ENCODE peak calls at places on chromosome 15, in five cellular contexts. M is H9, U is K562, B is neuronal stem cell, K is mesenchymal stem cell. X is an unnamed sample.

GRCh38 chr15:51227967-51228783 is 110.2 kb downstream of the CYP19A1 start:
- DNase-seq in M (no peak), U (peak), B (no peak), K (peak), X (peak)

GRCh38 chr15:25401511-25401910 is 37.3 kb downstream of the UBE3A start:
- DNase-seq in M (no peak), U (no peak), B (no peak), K (no peak), X (no peak)

GRCh38 chr15:98923159-98923558 is 84.4 kb downstream of the PGPEP1L start:
- DNase-seq in M (no peak), U (no peak), B (no peak), K (no peak), X (no peak)

GRCh38 chr15:56207092-56207491 is 36.6 kb downstream of the RFX7 start:
- DNase-seq in M (no peak), U (no peak), B (no peak), K (no peak), X (no peak)

GRCh38 chr15:44207643-44208042 is 12.6 kb upstream of the FRMD5 start:
- DNase-seq in M (no peak), U (no peak), B (no peak), K (no peak), X (peak)

GRCh38 chr15:97858278-97858677 is 102.2 kb upstream of the ARRDC4 start:
- DNase-seq in M (no peak), U (no peak), B (no peak), K (no peak), X (no peak)

GRCh38 chr15:38829086-38829485 is 264.5 kb upstream of the RASGRP1 start:
- DNase-seq in M (no peak), U (no peak), B (no peak), K (no peak), X (no peak)

GRCh38 chr15:52790941-52791751 is 1.0 kb upstream of the ONECUT1 start:
- DNase-seq in M (peak), U (no peak), B (peak), K (peak), X (no peak)

GRCh38 chr15:39156166-39156565 is 424.7 kb upstream of the THBS1 start:
- DNase-seq in M (no peak), U (no peak), B (no peak), K (peak), X (no peak)

GRCh38 chr15:31387483-31388118 is 61.0 kb downstream of the KLF13 start:
- DNase-seq in M (no peak), U (no peak), B (no peak), K (no peak), X (no peak)

GRCh38 chr15:99100245-99101173 is 4.4 kb upstream of the SYNM start:
- DNase-seq in M (peak), U (peak), B (peak), K (peak), X (no peak)

GRCh38 chr15:60720084-60720483 is 241.1 kb upstream of the ICE2 start:
- DNase-seq in M (no peak), U (peak), B (no peak), K (no peak), X (no peak)

GRCh38 chr15:33218071-33218491 is 23.6 kb upstream of the FMN1 start:
- DNase-seq in M (no peak), U (no peak), B (no peak), K (no peak), X (no peak)

GRCh38 chr15:53982876-53983275 is 4.6 kb downstream of the UNC13C start:
- DNase-seq in M (no peak), U (no peak), B (no peak), K (no peak), X (no peak)

GRCh38 chr15:40550381-40551037 is 14.3 kb downstream of the CCDC32 start:
- DNase-seq in M (no peak), U (no peak), B (no peak), K (no peak), X (no peak)
- H2AFZ ChIP-seq in M (no peak), U (no peak), B (no peak), K (no peak), X (no peak)

DNA sequence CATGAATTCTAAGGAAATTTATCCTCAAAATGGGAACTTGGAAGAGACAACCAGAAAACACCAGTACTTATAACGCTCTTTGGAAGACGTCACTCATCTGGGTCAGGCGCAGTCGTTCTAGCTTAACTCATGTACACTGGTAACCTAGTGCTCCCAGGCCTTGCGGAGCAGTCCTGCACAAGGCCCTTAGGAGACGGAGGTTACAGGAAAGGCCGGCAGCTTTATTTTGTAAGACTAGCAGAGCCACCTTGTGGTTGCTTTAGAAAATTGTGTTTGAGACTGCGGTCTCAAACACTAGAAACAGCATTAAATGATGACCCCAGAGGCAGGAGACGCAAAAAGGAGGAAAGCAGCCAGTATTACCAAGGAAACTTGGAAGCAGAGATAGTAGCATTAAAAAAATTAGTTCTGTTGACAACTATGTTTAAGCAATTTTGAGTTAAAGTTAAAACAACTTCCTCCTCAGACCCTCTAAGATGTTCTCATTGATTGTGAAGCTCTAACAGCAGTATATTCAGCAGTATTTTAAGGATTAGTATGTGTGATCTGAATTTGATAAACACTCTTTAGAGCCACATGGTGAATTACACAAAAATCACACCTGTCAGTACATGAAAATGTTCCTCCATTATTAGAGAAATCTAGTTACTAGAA is 141.9 kb upstream of the C2CD4B start:
- DNase-seq in M (peak), U (peak), B (peak), K (peak), X (no peak)
- H2AFZ ChIP-seq in M (no peak), U (no peak), B (peak), K (no peak), X (peak)

DNA sequence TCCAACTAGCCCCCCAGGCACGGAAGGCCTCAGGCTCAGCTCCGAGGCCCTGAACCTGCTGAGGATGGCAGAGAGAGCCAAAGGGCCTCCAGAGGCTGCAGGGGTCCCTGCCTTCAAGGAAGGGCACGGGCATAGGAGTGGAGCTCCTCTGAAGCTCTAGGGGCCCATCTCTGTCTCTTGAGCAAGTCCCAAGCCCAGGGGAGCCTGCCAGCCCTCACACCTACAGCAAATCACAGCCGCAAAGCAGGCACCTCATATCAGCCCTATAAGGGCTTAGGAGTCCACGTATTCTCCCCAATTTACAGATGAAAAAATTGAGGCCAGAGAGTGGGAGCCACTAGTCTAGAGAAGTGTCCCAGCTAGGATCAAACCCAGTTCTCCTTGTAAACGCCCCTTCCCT is 14.2 kb downstream of the PSTPIP1 start:
- DNase-seq in M (no peak), U (no peak), B (no peak), K (no peak), X (no peak)
- H2AFZ ChIP-seq in M (no peak), U (no peak), B (no peak), K (no peak), X (no peak)

DNA sequence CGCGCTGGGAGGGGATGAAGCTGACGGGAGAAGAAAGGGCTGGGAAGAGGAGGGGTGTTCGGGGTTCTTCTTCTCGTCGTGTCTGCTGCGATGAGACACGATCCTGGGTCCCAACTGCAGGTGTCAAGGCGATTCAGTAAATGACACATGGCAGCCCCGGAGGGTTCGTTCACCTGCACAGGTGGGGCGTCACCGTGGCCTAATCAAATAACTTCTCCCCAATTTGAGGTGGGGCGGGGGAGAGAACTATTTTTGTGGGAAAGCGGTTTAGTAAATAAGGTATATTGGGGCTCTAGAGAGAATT is 561 bp upstream of the FAM81A start:
- DNase-seq in M (no peak), U (no peak), B (no peak), K (no peak), X (no peak)
- H2AFZ ChIP-seq in M (no peak), U (no peak), B (peak), K (no peak), X (no peak)

DNA sequence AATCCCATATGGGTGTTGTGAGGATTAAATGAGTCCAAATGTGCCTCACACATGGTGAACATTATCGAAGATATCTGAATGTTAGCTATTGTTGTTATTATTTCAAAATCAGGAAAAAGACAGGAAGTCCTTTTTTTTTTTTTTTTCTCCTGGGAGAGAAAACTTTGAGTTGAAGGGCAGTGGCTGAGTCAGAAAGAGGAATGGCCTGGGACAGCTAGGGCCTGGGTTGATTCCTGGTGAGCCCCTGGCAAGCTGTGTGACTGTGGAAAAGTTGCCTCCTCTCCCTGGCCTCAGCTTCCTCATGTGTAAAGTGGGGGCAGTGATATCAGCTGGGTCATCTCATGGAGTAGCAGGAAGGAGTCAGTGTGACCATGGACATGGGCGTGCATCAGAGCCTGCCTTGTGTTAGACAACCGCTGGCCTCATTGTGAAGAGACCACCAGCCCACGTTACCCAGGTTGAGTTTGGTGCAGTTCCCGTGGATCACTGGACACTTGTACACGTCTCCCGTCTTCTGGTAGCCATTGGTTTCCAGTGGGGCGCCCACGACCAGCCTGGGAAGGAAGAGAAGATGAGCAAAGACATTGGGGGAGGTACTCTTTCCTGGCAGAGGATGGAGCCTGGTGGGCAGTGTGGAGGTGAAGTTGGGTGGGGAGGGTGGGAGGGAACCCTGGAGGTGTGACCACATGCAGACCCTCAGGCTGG is 63.1 kb downstream of the ITGA11 start:
- DNase-seq in M (no peak), U (no peak), B (no peak), K (peak), X (no peak)
- H2AFZ ChIP-seq in M (no peak), U (no peak), B (no peak), K (no peak), X (no peak)

GRCh38 chr15:36589971-36590370 is 10.5 kb downstream of the CDIN1 start:
- DNase-seq in M (no peak), U (no peak), B (no peak), K (peak), X (no peak)
- H2AFZ ChIP-seq in M (no peak), U (no peak), B (no peak), K (no peak), X (no peak)

GRCh38 chr15:90437516-90437915 is 49.5 kb downstream of the IQGAP1 start:
- DNase-seq in M (no peak), U (no peak), B (no peak), K (no peak), X (no peak)

GRCh38 chr15:90436952-90437351 is 48.9 kb downstream of the IQGAP1 start:
- DNase-seq in M (no peak), U (no peak), B (no peak), K (no peak), X (no peak)

GRCh38 chr15:90439946-90440345 is 51.9 kb downstream of the IQGAP1 start:
- DNase-seq in M (no peak), U (no peak), B (no peak), K (no peak), X (no peak)

GRCh38 chr15:90432253-90432652 is 44.2 kb downstream of the IQGAP1 start:
- DNase-seq in M (no peak), U (no peak), B (no peak), K (no peak), X (no peak)

GRCh38 chr15:90435652-90436337 is 47.8 kb downstream of the IQGAP1 start:
- DNase-seq in M (no peak), U (no peak), B (no peak), K (no peak), X (no peak)
- H2AFZ ChIP-seq in M (no peak), U (no peak), B (no peak), K (no peak), X (no peak)

GRCh38 chr15:36403351-36403750 is 176.1 kb upstream of the CDIN1 start:
- DNase-seq in M (no peak), U (no peak), B (peak), K (no peak), X (no peak)

GRCh38 chr15:36398212-36398611 is 181.2 kb upstream of the CDIN1 start:
- DNase-seq in M (no peak), U (no peak), B (no peak), K (no peak), X (no peak)

GRCh38 chr15:36399276-36399675 is 180.2 kb upstream of the CDIN1 start:
- DNase-seq in M (no peak), U (no peak), B (no peak), K (no peak), X (no peak)

GRCh38 chr15:36400936-36401585 is 178.4 kb upstream of the CDIN1 start:
- DNase-seq in M (no peak), U (no peak), B (no peak), K (no peak), X (no peak)

DNA sequence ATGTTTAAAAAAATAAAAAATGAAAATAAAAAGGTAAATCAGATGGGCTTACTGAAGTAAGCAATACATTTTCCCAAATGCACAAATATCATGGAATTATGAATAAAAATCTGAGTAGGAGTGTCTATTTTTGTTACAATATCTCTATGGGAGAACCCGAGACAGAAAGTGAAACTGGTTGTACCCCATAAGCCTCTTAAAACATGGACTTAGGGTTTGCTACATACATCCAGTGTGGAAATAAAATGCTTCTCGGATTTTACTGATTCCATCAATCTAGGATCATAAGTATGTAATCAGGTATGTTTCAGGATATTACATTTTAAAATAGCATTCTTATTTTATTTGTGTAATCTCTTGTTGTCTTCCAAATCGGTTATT is 177.8 kb upstream of the CDIN1 start:
- DNase-seq in M (no peak), U (no peak), B (no peak), K (peak), X (no peak)
- H2AFZ ChIP-seq in M (no peak), U (peak), B (no peak), K (no peak), X (no peak)